ENCODE peak calls at places on chromosome 1, in seven cellular contexts. E is epithelial cell of esophagus, L is AG10803, T is A549, C is MM.1S, Y is astrocyte of the cerebellum, O is ovary. M is an unnamed sample.
A peak's percentile ranks its signal among the peaks of the same experiment; 100 is the strongest.

GRCh38 chr1:172902861-172903381 is 147.8 kb downstream of the TNFSF18 start:
- DNase-seq in L (peak; percentile 95), C (peak; percentile 49), O (no peak), E (peak; percentile 68), Y (peak; percentile 49), T (no peak), M (peak; percentile 76)

GRCh38 chr1:47424336-47424982 is 8.4 kb downstream of the FOXE3 start:
- DNase-seq in L (peak; percentile 61), O (no peak), C (no peak), E (peak; percentile 64), T (peak; percentile 63), Y (peak; percentile 27), M (no peak)

GRCh38 chr1:194033646-194034045 is 847.2 kb upstream of the B3GALT2 start:
- DNase-seq in Y (no peak), E (no peak), T (no peak), O (no peak), C (no peak), L (no peak), M (no peak)

GRCh38 chr1:34415140-34415539 is 238.4 kb downstream of the C1orf94 start:
- DNase-seq in O (no peak), Y (no peak), T (no peak), E (no peak), L (no peak), C (no peak), M (no peak)

GRCh38 chr1:41540886-41541591 is 56.6 kb upstream of the EDN2 start:
- DNase-seq in E (no peak), C (no peak), O (peak; percentile 6), T (no peak), Y (no peak), L (no peak), M (no peak)

GRCh38 chr1:116260621-116261020 is 112.4 kb upstream of the ATP1A1 start:
- DNase-seq in Y (no peak), L (no peak), E (no peak), T (no peak), O (no peak), C (no peak), M (no peak)

GRCh38 chr1:24386241-24386640 is 27.3 kb downstream of the STPG1 start:
- DNase-seq in E (peak; percentile 47), Y (no peak), C (no peak), O (no peak), T (no peak), L (peak; percentile 56), M (no peak)

GRCh38 chr1:232877361-232877991 is 72.3 kb downstream of the MAP10 start:
- DNase-seq in T (no peak), E (no peak), L (no peak), O (no peak), C (no peak), Y (no peak), M (no peak)

GRCh38 chr1:117607471-117607870 is 1.6 kb downstream of the TENT5C start:
- DNase-seq in T (no peak), L (no peak), O (no peak), C (peak; percentile 48), E (peak; percentile 13), Y (no peak), M (no peak)

GRCh38 chr1:91515994-91516393 is 15.3 kb downstream of the CDC7 start:
- DNase-seq in T (no peak), C (no peak), E (no peak), O (no peak), Y (no peak), L (no peak), M (no peak)

GRCh38 chr1:156095906-156096508 is 13.7 kb upstream of the MEX3A start:
- DNase-seq in L (no peak), C (no peak), O (no peak), E (peak; percentile 93), Y (no peak), T (no peak), M (no peak)

GRCh38 chr1:65147424-65148177 is 402 bp upstream of the AK4 start:
- DNase-seq in L (no peak), E (peak; percentile 66), T (peak; percentile 20), Y (no peak), O (peak; percentile 53), C (peak; percentile 54), M (no peak)

GRCh38 chr1:186078245-186078644 is 296.8 kb downstream of the TPR start:
- DNase-seq in E (peak; percentile 15), O (no peak), C (no peak), Y (no peak), T (no peak), L (no peak), M (no peak)

GRCh38 chr1:196029410-196029809 is 578.8 kb downstream of the KCNT2 start:
- DNase-seq in O (no peak), T (no peak), L (no peak), E (peak; percentile 11), Y (no peak), C (no peak), M (no peak)
- TF ChIP-seq CTCF in O (no peak), T (no peak), L (no peak), E (peak; percentile 44), Y (no peak), C (no peak), M (no peak)

GRCh38 chr1:204917802-204918201 is 47.1 kb downstream of the NFASC start:
- DNase-seq in L (no peak), E (peak; percentile 64), C (no peak), O (no peak), T (no peak), Y (no peak), M (no peak)

GRCh38 chr1:204920511-204920910 is 49.8 kb downstream of the NFASC start:
- DNase-seq in T (no peak), E (no peak), O (no peak), L (no peak), Y (no peak), C (no peak), M (no peak)

GRCh38 chr1:204920967-204921366 is 50.3 kb downstream of the NFASC start:
- DNase-seq in L (no peak), E (no peak), Y (no peak), T (no peak), C (no peak), O (no peak), M (no peak)

DNA sequence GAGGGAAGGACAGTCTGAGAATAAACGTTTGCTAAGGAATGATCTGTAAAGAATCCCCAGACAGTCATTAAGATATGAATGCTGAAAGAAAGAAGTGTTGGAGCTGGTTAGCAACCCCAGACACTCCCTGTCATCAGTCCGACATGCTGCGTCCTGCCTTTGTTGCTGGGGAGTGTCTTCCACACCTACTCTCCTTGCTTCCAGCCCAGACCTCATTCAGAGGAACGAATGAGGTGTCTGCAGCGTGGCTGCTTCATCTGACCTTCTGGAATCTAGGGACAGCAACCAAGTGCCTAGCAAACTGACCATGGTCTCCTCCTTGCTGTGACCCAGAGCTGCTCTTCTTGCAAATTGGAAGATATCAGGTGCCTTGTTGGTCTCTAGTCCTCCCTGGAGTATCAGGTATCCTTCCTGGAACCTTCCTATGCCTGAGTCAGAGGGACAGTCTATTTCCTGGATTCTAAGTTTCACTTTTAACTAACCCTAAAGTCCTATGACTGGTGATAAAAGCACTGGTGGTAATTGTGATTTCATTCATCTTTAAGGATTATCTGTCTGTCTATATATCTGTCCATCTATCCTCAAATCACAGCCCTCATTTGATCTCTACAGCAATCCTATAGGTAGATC is 45.3 kb downstream of the NFASC start:
- DNase-seq in C (no peak), E (peak; percentile 93), O (no peak), L (no peak), Y (no peak), T (no peak), M (no peak)
- H3K4me3 ChIP-seq in C (no peak overlapping the region), E (peak overlapping the region; percentile 30), O (no peak overlapping the region), L (no peak overlapping the region), Y (no peak overlapping the region), T (no peak overlapping the region), M (no peak overlapping the region)

GRCh38 chr1:220786337-220787068 is at the start of gene MTARC1:
- DNase-seq in C (peak; percentile 66), O (peak; percentile 74), T (peak; percentile 63), Y (no peak), L (peak; percentile 33), E (peak; percentile 51), M (no peak)
- TF ChIP-seq CTCF in C (no peak), O (peak; percentile 11), T (peak; percentile 20), Y (no peak), L (no peak), E (no peak), M (peak; percentile 6)

GRCh38 chr1:61098333-61098732 is 16.0 kb downstream of the NFIA start:
- DNase-seq in T (no peak), L (no peak), O (no peak), E (no peak), Y (no peak), C (no peak), M (no peak)

GRCh38 chr1:61098906-61099437 is 16.6 kb downstream of the NFIA start:
- DNase-seq in O (no peak), Y (no peak), T (no peak), L (no peak), C (no peak), E (no peak), M (no peak)

GRCh38 chr1:61100578-61100977 is 18.2 kb downstream of the NFIA start:
- DNase-seq in O (no peak), L (no peak), C (no peak), E (no peak), Y (no peak), T (no peak), M (no peak)

GRCh38 chr1:61104213-61104612 is 21.9 kb downstream of the NFIA start:
- DNase-seq in O (no peak), C (no peak), E (no peak), Y (no peak), L (no peak), T (no peak), M (no peak)

GRCh38 chr1:61101461-61102440 is 19.4 kb downstream of the NFIA start:
- DNase-seq in L (peak; percentile 30), Y (no peak), T (no peak), O (no peak), C (no peak), E (no peak), M (no peak)
- H3K4me3 ChIP-seq in L (peak overlapping the region; percentile 46), Y (no peak overlapping the region), T (no peak overlapping the region), O (no peak overlapping the region), C (no peak overlapping the region), E (no peak overlapping the region), M (no peak overlapping the region)

GRCh38 chr1:46180082-46180616 is 3.9 kb upstream of the P3R3URF start:
- DNase-seq in Y (no peak), T (peak; percentile 35), L (no peak), C (no peak), E (peak; percentile 75), O (no peak), M (no peak)
- TF ChIP-seq CTCF in Y (no peak), T (no peak), L (no peak), C (peak; percentile 31), E (peak; percentile 42), O (no peak), M (no peak)

GRCh38 chr1:246295340-246295739 is 211.7 kb downstream of the SMYD3 start:
- DNase-seq in O (no peak), T (no peak), L (no peak), Y (no peak), C (no peak), E (no peak), M (no peak)
- H3K4me3 ChIP-seq in O (no peak overlapping the region), T (no peak overlapping the region), L (no peak overlapping the region), Y (no peak overlapping the region), C (no peak overlapping the region), E (no peak overlapping the region), M (no peak overlapping the region)

GRCh38 chr1:152870831-152871730 is 7.0 kb upstream of the SMCP start:
- DNase-seq in E (peak; percentile 84), C (peak; percentile 74), L (peak; percentile 41), O (no peak), Y (no peak), T (peak; percentile 45), M (no peak)
- TF ChIP-seq CTCF in E (peak; percentile 83), C (peak; percentile 83), L (peak; percentile 64), O (no peak), Y (peak; percentile 68), T (peak; percentile 55), M (peak; percentile 82)

M was measured in AG04449.